ENCODE peak calls at places on chromosomes 12 and 14, in nine cellular contexts. U, H, S, R, L, C, N, M and W are unnamed samples.

GRCh38 chr14:38291681-38292459 is 36.0 kb upstream of the CLEC14A start:
- DNase-seq in U (no peak), H (no peak), S (no peak), R (no peak), L (no peak), C (no peak), N (peak), M (no peak), W (no peak)

GRCh38 chr12:15322164-15323054 is at the start of gene PTPRO:
- DNase-seq in U (no peak), H (peak), S (peak), R (no peak), L (no peak), C (no peak), N (no peak), M (no peak), W (no peak)

GRCh38 chr14:64682173-64682710 is 22.0 kb upstream of the PLEKHG3 start:
- DNase-seq in U (peak), H (no peak), S (peak), R (peak), L (no peak), C (no peak), N (peak), M (no peak), W (no peak)

GRCh38 chr12:107684029-107684790 is 1.4 kb upstream of the PWP1 start:
- DNase-seq in U (no peak), H (no peak), S (no peak), R (no peak), L (no peak), C (peak), N (peak), M (no peak), W (no peak)

GRCh38 chr14:59081680-59082079 is 106.8 kb upstream of the DAAM1 start:
- DNase-seq in U (no peak), H (no peak), S (no peak), R (no peak), L (no peak), C (no peak), N (no peak), M (no peak), W (no peak)

GRCh38 chr12:131530427-131530826 is 180.5 kb upstream of the SFSWAP start:
- DNase-seq in U (no peak), H (no peak), S (no peak), R (no peak), L (no peak), C (no peak), N (no peak), M (no peak), W (no peak)

GRCh38 chr14:32020882-32021281 is 56.2 kb upstream of the ARHGAP5 start:
- DNase-seq in U (no peak), H (no peak), S (no peak), R (no peak), L (no peak), C (no peak), N (no peak), M (no peak), W (no peak)

GRCh38 chr12:94109154-94109553 is 39.2 kb upstream of the PLXNC1 start:
- DNase-seq in U (no peak), H (no peak), S (no peak), R (no peak), L (peak), C (peak), N (no peak), M (no peak), W (no peak)

GRCh38 chr12:98606367-98606985 is 13.0 kb downstream of the SLC25A3 start:
- DNase-seq in U (no peak), H (no peak), S (no peak), R (no peak), L (no peak), C (no peak), N (no peak), M (no peak), W (no peak)

GRCh38 chr12:66744956-66745383 is 66.1 kb upstream of the GRIP1 start:
- DNase-seq in U (no peak), H (no peak), S (no peak), R (no peak), L (no peak), C (no peak), N (no peak), M (no peak), W (no peak)

GRCh38 chr12:59886131-59886751 is 290.4 kb downstream of the SLC16A7 start:
- DNase-seq in U (no peak), H (no peak), S (no peak), R (no peak), L (no peak), C (no peak), N (no peak), M (no peak), W (no peak)

GRCh38 chr14:31880935-31881334 is 196.2 kb upstream of the ARHGAP5 start:
- DNase-seq in U (peak), H (no peak), S (peak), R (peak), L (no peak), C (peak), N (peak), M (no peak), W (no peak)

GRCh38 chr12:80056845-80057244 is 42.5 kb upstream of the OTOGL start:
- DNase-seq in U (no peak), H (no peak), S (no peak), R (no peak), L (no peak), C (no peak), N (no peak), M (no peak), W (no peak)

GRCh38 chr12:104171785-104172563 is 34.0 kb upstream of the NFYB start:
- DNase-seq in U (no peak), H (no peak), S (no peak), R (no peak), L (no peak), C (no peak), N (no peak), M (no peak), W (no peak)

GRCh38 chr12:110658882-110659281 is 30.0 kb downstream of the HVCN1 start:
- DNase-seq in U (no peak), H (no peak), S (no peak), R (no peak), L (no peak), C (no peak), N (no peak), M (no peak), W (no peak)

GRCh38 chr12:2360630-2361170 is 307.9 kb downstream of the CACNA1C start:
- DNase-seq in U (no peak), H (no peak), S (no peak), R (no peak), L (no peak), C (no peak), N (no peak), M (no peak), W (no peak)

GRCh38 chr12:124497658-124498057 is 69.8 kb downstream of the NCOR2 start:
- DNase-seq in U (no peak), H (no peak), S (no peak), R (no peak), L (no peak), C (no peak), N (peak), M (no peak), W (no peak)

GRCh38 chr14:56331815-56332214 is 213.6 kb downstream of the PELI2 start:
- DNase-seq in U (no peak), H (no peak), S (no peak), R (no peak), L (no peak), C (peak), N (no peak), M (no peak), W (no peak)

GRCh38 chr12:121240484-121241202 is 30.7 kb downstream of the P2RX4 start:
- DNase-seq in U (no peak), H (no peak), S (no peak), R (peak), L (peak), C (no peak), N (no peak), M (peak), W (no peak)

GRCh38 chr12:96107236-96107635 is 71.8 kb upstream of the LTA4H start:
- DNase-seq in U (no peak), H (no peak), S (no peak), R (no peak), L (no peak), C (no peak), N (no peak), M (no peak), W (no peak)

GRCh38 chr12:103326190-103326589 is 169.6 kb downstream of the C12orf42 start:
- DNase-seq in U (no peak), H (no peak), S (peak), R (no peak), L (peak), C (no peak), N (no peak), M (no peak), W (peak)

GRCh38 chr12:113762155-113762848 is 203.8 kb downstream of the RBM19 start:
- DNase-seq in U (no peak), H (no peak), S (no peak), R (no peak), L (no peak), C (no peak), N (no peak), M (no peak), W (peak)

GRCh38 chr12:96687719-96688118 is 198.3 kb downstream of the CFAP54 start:
- DNase-seq in U (no peak), H (no peak), S (no peak), R (no peak), L (no peak), C (no peak), N (no peak), M (no peak), W (no peak)

GRCh38 chr14:79856357-79856756 is 354.9 kb downstream of the DIO2 start:
- DNase-seq in U (no peak), H (no peak), S (no peak), R (no peak), L (no peak), C (no peak), N (no peak), M (no peak), W (no peak)

GRCh38 chr12:91289881-91290280 is 107.3 kb upstream of the DCN start:
- DNase-seq in U (no peak), H (no peak), S (no peak), R (peak), L (no peak), C (no peak), N (no peak), M (no peak), W (no peak)

GRCh38 chr12:93139028-93139665 is 210.1 kb upstream of the EEA1 start:
- DNase-seq in U (peak), H (no peak), S (no peak), R (no peak), L (peak), C (no peak), N (no peak), M (no peak), W (no peak)

GRCh38 chr14:56195727-56196126 is 77.5 kb downstream of the PELI2 start:
- DNase-seq in U (no peak), H (peak), S (no peak), R (peak), L (peak), C (peak), N (peak), M (no peak), W (no peak)

GRCh38 chr14:55223364-55223763 is 32.0 kb upstream of the DLGAP5 start:
- DNase-seq in U (no peak), H (no peak), S (no peak), R (no peak), L (no peak), C (no peak), N (no peak), M (no peak), W (no peak)

GRCh38 chr12:113305281-113305856 is 29.5 kb downstream of the SLC8B1 start:
- DNase-seq in U (no peak), H (no peak), S (no peak), R (no peak), L (no peak), C (no peak), N (no peak), M (no peak), W (no peak)

GRCh38 chr12:98224584-98225221 is 290.7 kb upstream of the TMPO start:
- DNase-seq in U (no peak), H (no peak), S (no peak), R (no peak), L (no peak), C (no peak), N (no peak), M (no peak), W (no peak)

GRCh38 chr12:124861492-124861891 is 2.2 kb downstream of the SCARB1 start:
- DNase-seq in U (no peak), H (no peak), S (peak), R (no peak), L (no peak), C (peak), N (no peak), M (no peak), W (peak)

GRCh38 chr12:64672925-64673409 is 62.7 kb downstream of the RASSF3 start:
- DNase-seq in U (no peak), H (no peak), S (peak), R (no peak), L (no peak), C (peak), N (no peak), M (no peak), W (no peak)

GRCh38 chr12:124399622-124400021 is 104.7 kb downstream of the RFLNA start:
- DNase-seq in U (no peak), H (no peak), S (peak), R (no peak), L (peak), C (no peak), N (no peak), M (no peak), W (no peak)

GRCh38 chr14:49641697-49642129 is 6.7 kb upstream of the DNAAF2 start:
- DNase-seq in U (no peak), H (no peak), S (no peak), R (no peak), L (no peak), C (no peak), N (no peak), M (no peak), W (no peak)

GRCh38 chr12:57429473-57430116 is 1.2 kb downstream of the R3HDM2 start:
- DNase-seq in U (no peak), H (no peak), S (peak), R (no peak), L (no peak), C (no peak), N (no peak), M (no peak), W (peak)

GRCh38 chr14:37709419-37710195 is 114.2 kb downstream of the TTC6 start:
- DNase-seq in U (no peak), H (no peak), S (peak), R (no peak), L (no peak), C (peak), N (peak), M (no peak), W (no peak)